ENCODE peak calls at places on chromosomes 6 and 20, in ten cellular contexts. R, F, L, P, G, X, Y, A, O and N are unnamed samples.

GRCh38 chr6:33702345-33702977 is 9.0 kb downstream of the UQCC2 start:
- DNase-seq in F (peak), P (peak), X (no peak), R (no peak), Y (peak), G (peak), O (peak), A (no peak), L (peak), N (no peak)

GRCh38 chr6:168318579-168319278 is 848 bp downstream of the DACT2 start:
- DNase-seq in A (no peak), F (no peak), G (no peak), R (no peak), X (no peak), L (no peak), O (no peak), Y (no peak), P (no peak), N (no peak)

GRCh38 chr6:117200067-117200466 is 65.3 kb upstream of the VGLL2 start:
- DNase-seq in G (no peak), A (no peak), Y (no peak), F (no peak), O (no peak), X (no peak), L (no peak), P (no peak), R (no peak), N (peak)

GRCh38 chr6:152720964-152721363 is 23.3 kb downstream of the MYCT1 start:
- DNase-seq in R (no peak), L (no peak), O (no peak), A (no peak), F (no peak), X (no peak), Y (no peak), P (peak), G (no peak), N (no peak)

GRCh38 chr20:41045680-41046079 is 17.1 kb downstream of the TOP1 start:
- DNase-seq in F (no peak), G (no peak), L (no peak), A (no peak), X (no peak), O (no peak), Y (no peak), R (no peak), P (no peak), N (no peak)

GRCh38 chr20:10739575-10739974 is 65.8 kb upstream of the JAG1 start:
- DNase-seq in O (no peak), G (peak), L (no peak), X (no peak), Y (peak), A (no peak), F (no peak), R (no peak), P (no peak), N (no peak)

GRCh38 chr20:36214684-36215256 is 21.5 kb upstream of the AAR2 start:
- DNase-seq in F (no peak), L (no peak), P (peak), G (no peak), X (no peak), A (no peak), R (no peak), O (peak), Y (no peak), N (no peak)

GRCh38 chr6:6811151-6812002 is 222.9 kb downstream of the LY86 start:
- DNase-seq in F (peak), P (peak), X (peak), O (peak), A (peak), G (peak), L (peak), Y (peak), R (peak), N (peak)

GRCh38 chr6:2848851-2849250 is 7.2 kb upstream of the SERPINB1 start:
- DNase-seq in F (peak), L (no peak), A (peak), Y (peak), X (no peak), G (no peak), P (no peak), O (no peak), R (no peak), N (no peak)

GRCh38 chr6:73644030-73644429 is 9.8 kb downstream of the SLC17A5 start:
- DNase-seq in G (no peak), A (no peak), P (peak), L (no peak), X (no peak), F (no peak), R (no peak), O (no peak), Y (no peak), N (no peak)

GRCh38 chr6:165602291-165602690 is 60.8 kb downstream of the PDE10A start:
- DNase-seq in P (no peak), F (no peak), R (no peak), X (no peak), A (no peak), Y (no peak), G (no peak), O (no peak), L (no peak), N (no peak)

DNA sequence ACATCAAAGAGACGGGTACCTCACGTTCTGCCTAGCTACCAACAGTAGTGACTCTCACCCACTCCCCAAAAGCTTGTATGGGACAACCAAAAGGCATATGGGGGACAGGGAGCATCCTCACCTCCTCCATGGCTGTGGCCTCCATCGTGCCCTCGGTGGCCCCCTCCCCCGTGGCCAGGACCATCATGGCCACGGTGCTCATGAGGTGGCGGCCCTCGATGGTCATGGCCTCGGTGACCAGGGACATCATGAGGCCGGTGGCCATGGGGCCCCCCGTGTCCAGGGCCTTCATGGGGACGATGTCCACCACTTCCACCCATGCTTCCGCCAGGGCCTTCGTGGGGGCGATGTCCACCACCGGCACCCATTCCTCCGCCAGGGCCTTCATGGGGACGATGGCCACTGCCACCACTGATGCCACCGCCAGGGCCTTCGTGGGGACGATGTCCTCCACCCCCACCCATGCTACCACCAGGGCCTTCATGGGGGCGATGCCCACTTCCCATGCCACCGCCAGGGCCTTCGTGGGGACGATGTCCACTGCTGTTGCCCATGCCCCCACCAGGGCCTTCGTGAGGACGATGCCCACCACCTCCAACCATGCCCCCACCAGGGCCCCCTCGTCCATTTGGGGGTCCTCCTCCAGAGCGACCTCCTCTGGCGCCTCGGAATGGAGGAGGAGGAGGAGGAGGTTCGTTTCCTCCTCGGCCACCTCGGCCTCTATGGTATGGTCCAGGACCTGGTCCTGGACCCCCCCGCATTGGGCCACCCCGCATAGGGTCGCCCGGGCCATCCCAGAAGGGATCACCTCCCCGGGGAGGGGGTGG is 15.0 kb downstream of the PPP1R10 start:
- DNase-seq in A (no peak), X (no peak), F (no peak), R (no peak), G (no peak), L (no peak), Y (no peak), P (no peak), O (no peak), N (no peak)
- TF ChIP-seq POLR2A in A (no peak), X (no peak), F (no peak), R (peak), G (no peak), L (no peak), Y (no peak), P (no peak), O (no peak), N (no peak)

GRCh38 chr20:57999465-58000111 is 228.9 kb downstream of the ANKRD60 start:
- DNase-seq in G (no peak), L (no peak), P (no peak), O (peak), Y (peak), R (peak), A (no peak), F (no peak), X (no peak), N (no peak)
- H3K4me3 ChIP-seq in G (no peak), L (no peak), P (no peak), O (no peak), Y (no peak), R (no peak), A (no peak), F (no peak), X (no peak), N (no peak)

DNA sequence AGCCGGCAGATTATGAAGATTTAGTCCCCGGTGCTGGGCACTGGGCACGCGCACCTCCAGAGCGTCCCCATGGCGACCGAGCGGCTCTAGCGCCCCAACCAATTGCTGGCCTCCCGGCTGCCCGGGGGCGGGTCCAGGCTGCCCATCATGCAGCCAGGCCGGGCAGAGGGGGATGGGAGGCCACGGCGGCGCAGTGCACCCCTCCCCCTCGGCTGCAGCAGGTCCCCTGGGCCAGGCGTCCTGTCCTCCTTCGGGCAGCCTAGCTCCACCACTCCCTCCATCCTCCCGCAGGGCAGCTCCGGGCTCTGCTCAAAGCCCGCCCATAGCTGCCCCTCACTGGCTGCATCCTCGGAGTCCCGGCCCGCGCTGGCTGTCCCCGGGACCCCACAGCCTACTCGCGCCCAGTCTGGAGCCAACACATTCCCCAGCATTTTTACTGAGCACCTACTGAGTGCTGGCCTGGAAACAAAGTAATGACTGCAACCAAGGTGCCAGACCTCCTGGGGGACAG is 99.4 kb downstream of the ASXL1 start:
- DNase-seq in R (peak), G (peak), A (no peak), Y (no peak), F (peak), L (peak), O (no peak), P (peak), X (no peak), N (peak)
- TF ChIP-seq POLR2A in R (no peak), G (no peak), A (no peak), Y (no peak), F (no peak), L (no peak), O (no peak), P (no peak), X (no peak), N (no peak)

GRCh38 chr6:24929255-24929654 is 6.5 kb downstream of the RIPOR2 start:
- DNase-seq in O (peak), L (no peak), G (no peak), F (no peak), X (no peak), A (peak), P (no peak), Y (no peak), R (no peak), N (no peak)

GRCh38 chr6:24926192-24926591 is 9.6 kb downstream of the RIPOR2 start:
- DNase-seq in P (no peak), R (no peak), L (no peak), Y (no peak), O (no peak), A (no peak), G (no peak), F (no peak), X (no peak), N (no peak)

GRCh38 chr6:24926639-24927038 is 9.1 kb downstream of the RIPOR2 start:
- DNase-seq in Y (no peak), A (no peak), O (no peak), X (no peak), P (no peak), G (no peak), L (no peak), F (no peak), R (no peak), N (no peak)

GRCh38 chr6:24927234-24927955 is 8.4 kb downstream of the RIPOR2 start:
- DNase-seq in X (no peak), L (no peak), O (no peak), R (no peak), P (no peak), Y (no peak), G (no peak), A (no peak), F (no peak), N (no peak)

DNA sequence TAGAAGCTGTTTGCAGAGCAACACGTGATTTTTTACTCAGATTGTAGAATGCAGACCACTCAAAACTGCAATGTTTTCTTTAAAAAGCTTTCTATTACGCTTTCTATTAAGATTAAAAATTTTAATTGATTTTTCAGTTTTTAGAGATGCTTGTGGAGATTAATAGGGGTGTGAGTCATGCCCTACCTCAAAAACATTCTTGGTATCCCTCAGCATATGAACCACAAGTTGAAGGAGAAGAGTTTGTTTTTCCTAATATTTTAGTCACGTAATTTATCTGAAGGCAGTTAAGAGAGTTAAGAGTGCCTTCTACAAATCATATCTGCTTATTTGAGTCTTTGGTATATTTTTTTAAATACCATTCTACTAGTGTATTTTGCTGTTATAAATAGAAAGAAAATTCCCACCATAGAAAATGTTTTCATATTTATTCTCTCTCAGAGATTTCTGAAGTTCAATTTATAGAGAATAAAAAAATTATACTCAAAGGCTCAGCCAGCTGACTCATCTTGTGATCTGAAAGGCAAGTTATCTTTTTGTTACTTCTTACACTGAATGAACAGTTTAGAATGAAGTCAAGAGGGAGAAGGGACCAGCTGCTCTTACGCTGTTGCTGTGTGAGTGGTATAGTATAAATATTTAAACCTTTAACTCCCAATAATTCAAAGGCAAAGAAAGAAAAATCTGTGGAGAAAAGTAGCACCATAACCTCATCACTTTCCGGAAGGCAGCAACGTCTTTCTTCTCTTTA is 7.6 kb downstream of the RIPOR2 start:
- DNase-seq in O (no peak), Y (no peak), R (no peak), X (no peak), P (peak), F (no peak), G (no peak), A (no peak), L (no peak), N (no peak)
- H3K4me3 ChIP-seq in O (no peak), Y (no peak), R (no peak), X (no peak), P (no peak), F (no peak), G (no peak), A (no peak), L (no peak), N (no peak)

DNA sequence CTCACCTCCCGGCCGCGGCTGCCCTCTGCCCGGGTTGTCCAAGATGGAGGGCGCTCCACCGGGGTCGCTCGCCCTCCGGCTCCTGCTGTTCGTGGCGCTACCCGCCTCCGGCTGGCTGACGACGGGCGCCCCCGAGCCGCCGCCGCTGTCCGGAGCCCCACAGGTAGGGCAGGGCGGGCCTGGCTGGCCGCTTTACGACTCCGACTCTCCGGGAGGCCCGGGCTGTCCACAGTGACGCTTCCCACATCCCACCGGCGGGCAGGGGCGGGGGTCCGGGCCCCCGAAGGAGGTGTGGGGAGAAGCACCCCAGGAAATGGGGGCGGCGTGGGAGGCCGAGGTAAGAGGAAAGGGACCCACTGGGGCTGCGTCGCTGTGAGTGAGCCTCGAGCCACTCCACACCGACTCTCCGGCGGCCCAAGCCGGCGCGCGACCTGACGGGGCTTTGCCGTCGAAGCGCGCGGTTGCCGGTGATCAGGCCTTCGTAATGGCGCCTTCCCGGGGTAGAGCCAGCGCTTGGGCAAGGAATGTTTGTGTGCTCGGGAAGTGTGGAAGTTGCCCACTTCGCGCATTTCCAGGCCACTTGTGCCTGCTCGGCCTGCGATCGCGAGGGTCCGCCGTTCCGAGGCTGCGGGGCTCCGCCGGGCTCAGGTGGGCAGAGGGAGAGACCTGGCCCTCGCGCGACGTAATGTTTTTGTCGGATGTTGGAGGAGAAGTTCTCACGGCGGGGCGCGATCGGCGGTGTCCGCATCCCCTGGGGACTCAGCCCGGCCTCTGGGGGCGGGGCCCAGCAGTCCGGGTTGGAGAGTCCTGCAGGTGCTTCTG is at the start of gene GINM1:
- DNase-seq in X (peak), L (peak), Y (peak), R (peak), A (peak), F (peak), O (peak), G (peak), P (peak), N (peak)
- TF ChIP-seq POLR2A in X (peak), L (peak), Y (peak), R (peak), A (peak), F (no peak), O (peak), G (peak), P (no peak), N (no peak)